ENCODE peak calls at places on chromosomes 4 and X, in four cellular contexts. C, P, U and J are unnamed samples.

GRCh38 chr4:38204317-38205060 is 244.3 kb downstream of the PTTG2 start:
- DNase-seq in C (no peak), P (no peak), U (no peak), J (no peak)

GRCh38 chrX:119826399-119826959 is 26.3 kb downstream of the UPF3B start:
- DNase-seq in C (no peak), P (no peak), U (no peak), J (no peak)

GRCh38 chrX:20057479-20057878 is 59.2 kb downstream of the MAP7D2 start:
- DNase-seq in C (no peak), P (no peak), U (no peak), J (no peak)

GRCh38 chr4:118034061-118034785 is at the start of gene NDST3:
- DNase-seq in C (peak), P (peak), U (no peak), J (peak)

GRCh38 chrX:11557120-11557519 is 108.6 kb downstream of the ARHGAP6 start:
- DNase-seq in C (no peak), P (no peak), U (no peak), J (no peak)

GRCh38 chr4:141609243-141609642 is 27.1 kb upstream of the IL15 start:
- DNase-seq in C (no peak), P (no peak), U (no peak), J (peak)

GRCh38 chrX:140918398-140919043 is 83.9 kb upstream of the SPANXB1 start:
- DNase-seq in C (peak), P (no peak), U (no peak), J (peak)

GRCh38 chrX:108167211-108167872 is 75.8 kb downstream of the ATG4A start:
- DNase-seq in C (no peak), P (no peak), U (no peak), J (no peak)

GRCh38 chr4:159206427-159206871 is 103.6 kb downstream of the RAPGEF2 start:
- DNase-seq in C (no peak), P (no peak), U (no peak), J (no peak)

GRCh38 chrX:47501226-47502071 is 18.4 kb upstream of the ZNF41 start:
- DNase-seq in C (no peak), P (no peak), U (peak), J (no peak)

GRCh38 chr4:88573995-88574394 is 18.3 kb upstream of the HERC3 start:
- DNase-seq in C (no peak), P (no peak), U (no peak), J (no peak)

GRCh38 chr4:172096771-172097170 is 283.6 kb downstream of the GALNTL6 start:
- DNase-seq in C (no peak), P (no peak), U (no peak), J (no peak)

GRCh38 chrX:153411988-153412574 is 809 bp downstream of the ZFP92 start:
- DNase-seq in C (no peak), P (no peak), U (no peak), J (no peak)

GRCh38 chr4:183300070-183300469 is 20.0 kb downstream of the CLDN22 start:
- DNase-seq in C (no peak), P (no peak), U (no peak), J (no peak)

GRCh38 chr4:182384496-182385155 is 141.4 kb downstream of the TENM3 start:
- DNase-seq in C (no peak), P (no peak), U (no peak), J (no peak)

GRCh38 chrX:38052096-38052495 is 45.7 kb downstream of the SYTL5 start:
- DNase-seq in C (no peak), P (no peak), U (no peak), J (no peak)

GRCh38 chrX:7420712-7421111 is 272.8 kb upstream of the PUDP start:
- DNase-seq in C (no peak), P (no peak), U (no peak), J (no peak)

GRCh38 chr4:38327174-38327573 is 336.8 kb upstream of the KLF3 start:
- DNase-seq in C (no peak), P (no peak), U (no peak), J (no peak)

GRCh38 chrX:103398321-103398937 is 22.1 kb downstream of the BEX3 start:
- DNase-seq in C (no peak), P (no peak), U (no peak), J (no peak)

GRCh38 chrX:83529950-83530349 is 21.9 kb downstream of the POU3F4 start:
- DNase-seq in C (no peak), P (no peak), U (no peak), J (no peak)

GRCh38 chr4:98430708-98431403 is 169.7 kb downstream of the RAP1GDS1 start:
- DNase-seq in C (no peak), P (no peak), U (no peak), J (no peak)

GRCh38 chr4:38574559-38575333 is 89.3 kb upstream of the KLF3 start:
- DNase-seq in C (peak), P (no peak), U (no peak), J (no peak)

GRCh38 chr4:7522452-7522851 is 87.7 kb upstream of the PSAPL1 start:
- DNase-seq in C (no peak), P (no peak), U (no peak), J (no peak)

GRCh38 chr4:7516116-7516772 is 81.5 kb upstream of the PSAPL1 start:
- DNase-seq in C (no peak), P (no peak), U (no peak), J (no peak)

GRCh38 chr4:7516773-7517144 is 82.0 kb upstream of the PSAPL1 start:
- DNase-seq in C (no peak), P (no peak), U (no peak), J (no peak)

GRCh38 chr4:7518871-7519637 is 84.3 kb upstream of the PSAPL1 start:
- DNase-seq in C (no peak), P (peak), U (no peak), J (peak)

DNA sequence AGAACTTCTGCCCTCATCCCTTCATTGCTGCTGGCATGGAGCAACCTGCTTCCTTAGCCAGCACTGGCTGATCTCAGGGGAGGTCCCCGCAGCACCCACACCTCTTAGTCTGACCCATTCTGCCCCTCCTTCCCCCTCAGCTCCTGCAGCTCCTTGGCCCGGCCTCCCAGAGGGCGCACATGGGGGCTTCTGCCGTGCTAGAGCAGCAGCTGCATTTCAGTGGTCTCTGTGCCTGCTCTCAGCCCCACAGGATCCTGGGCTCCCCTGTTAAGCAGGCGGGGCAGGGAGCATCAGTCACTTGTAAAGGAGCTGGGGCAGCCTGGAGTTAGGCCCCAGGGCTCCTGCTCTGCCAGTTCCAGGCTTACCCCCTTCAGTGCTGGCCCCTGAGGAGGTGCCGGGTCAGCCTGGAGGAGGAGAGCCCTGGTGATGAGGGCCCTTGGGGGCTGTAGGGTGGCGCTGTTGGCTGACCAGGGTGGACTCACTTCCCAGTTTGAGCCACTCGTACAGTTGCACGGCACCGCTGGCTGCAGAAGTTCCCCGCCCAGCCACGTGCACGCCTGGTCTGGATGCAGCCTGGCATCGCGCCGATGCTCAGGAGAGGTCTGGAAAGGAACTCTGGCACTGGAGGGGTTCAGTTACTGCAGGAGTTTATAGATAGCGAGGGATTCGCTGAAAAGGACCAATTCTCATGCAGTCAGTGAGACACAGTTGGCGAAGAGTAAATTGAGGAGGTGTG is 85.1 kb upstream of the PSAPL1 start:
- DNase-seq in C (no peak), P (no peak), U (no peak), J (no peak)
- TF ChIP-seq CTCF in C (no peak), P (no peak), U (no peak), J (no peak)

GRCh38 chrX:69124108-69124507 is 41.1 kb downstream of the PJA1 start:
- DNase-seq in C (no peak), P (no peak), U (no peak), J (no peak)

GRCh38 chrX:69119122-69119521 is 46.1 kb downstream of the PJA1 start:
- DNase-seq in C (no peak), P (no peak), U (no peak), J (no peak)

GRCh38 chrX:69120476-69120875 is 44.8 kb downstream of the PJA1 start:
- DNase-seq in C (no peak), P (no peak), U (no peak), J (no peak)

GRCh38 chrX:69123481-69123880 is 41.8 kb downstream of the PJA1 start:
- DNase-seq in C (no peak), P (no peak), U (no peak), J (no peak)

GRCh38 chrX:69121321-69122000 is 43.8 kb downstream of the PJA1 start:
- DNase-seq in C (no peak), P (no peak), U (no peak), J (no peak)
- TF ChIP-seq CTCF in C (no peak), P (no peak), U (no peak), J (no peak)

GRCh38 chr4:186144180-186144579 is 39.7 kb downstream of the FAM149A start:
- DNase-seq in C (no peak), P (peak), U (no peak), J (peak)
- TF ChIP-seq CTCF in C (no peak), P (no peak), U (peak), J (no peak)

GRCh38 chr4:113893546-113893945 is 85.9 kb downstream of the ARSJ start:
- DNase-seq in C (no peak), P (no peak), U (no peak), J (no peak)
- TF ChIP-seq CTCF in C (no peak), P (no peak), U (no peak), J (no peak)

GRCh38 chr4:73438582-73439215 is 2.7 kb downstream of the AFP start:
- DNase-seq in C (no peak), P (no peak), U (no peak), J (no peak)
- TF ChIP-seq CTCF in C (no peak), P (no peak), U (no peak), J (no peak)

DNA sequence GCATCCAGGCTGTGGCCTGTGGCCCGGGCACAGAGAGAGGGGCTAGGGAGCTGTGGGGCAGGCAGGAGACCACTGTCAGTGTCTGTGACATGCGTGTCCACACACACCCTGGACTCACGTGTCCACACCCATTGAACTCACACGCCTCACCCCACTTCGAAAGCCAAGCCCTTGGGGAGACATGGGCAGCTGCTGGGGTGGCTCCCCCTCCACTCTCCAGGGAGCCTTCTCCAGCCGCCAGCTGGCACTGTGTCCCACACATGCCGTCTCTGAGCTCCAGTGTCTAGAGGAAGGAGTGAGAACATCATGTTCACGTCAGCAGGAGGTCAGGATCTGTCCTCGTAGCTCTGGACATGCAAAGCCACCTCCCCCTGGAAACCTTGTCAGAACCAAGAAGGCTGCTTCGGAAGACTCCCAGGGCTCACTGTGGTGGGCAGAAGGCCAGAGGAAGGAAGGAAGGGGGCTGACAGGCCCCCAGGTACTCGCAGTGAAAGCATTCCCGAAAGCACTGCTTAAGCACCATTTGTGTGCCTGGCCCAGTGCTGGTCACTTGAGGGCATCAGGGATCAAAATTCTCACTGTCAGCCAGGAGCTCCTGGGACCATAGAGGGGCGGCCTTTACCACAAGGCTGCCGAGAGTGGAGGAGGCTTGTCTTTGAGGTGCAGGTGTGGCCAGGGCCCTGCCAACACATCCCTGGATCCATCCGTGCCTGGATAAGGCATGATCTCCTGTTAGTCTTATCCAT is 61.4 kb downstream of the HTRA3 start:
- DNase-seq in C (no peak), P (no peak), U (peak), J (peak)
- TF ChIP-seq CTCF in C (no peak), P (no peak), U (no peak), J (no peak)